ENCODE peak calls at places on chromosomes 13 and 19, in seven cellular contexts. Q is CD4-positive, alpha-beta T cell; Z is colonic mucosa; H is tibial artery; M is B cell; J is heart right ventricle; S is lung. B is an unnamed sample.

GRCh38 chr13:77701305-77701704 is 3.8 kb downstream of the SLAIN1 start:
- DNase-seq in Q (no peak), Z (no peak), H (no peak), M (no peak), J (no peak), S (no peak), B (no peak)

GRCh38 chr13:77062097-77062496 is 35.1 kb upstream of the FBXL3 start:
- DNase-seq in Q (no peak), Z (no peak), H (no peak), M (no peak), J (no peak), S (no peak), B (no peak)

GRCh38 chr19:3586124-3586626 is 897 bp downstream of the GIPC3 start:
- DNase-seq in Q (peak; percentile 24), Z (no peak), H (no peak), M (no peak), J (no peak), S (no peak), B (peak; percentile 60)

GRCh38 chr13:24764276-24764630 is 284 bp downstream of the RNF17 start:
- DNase-seq in Q (no peak), Z (no peak), H (no peak), M (no peak), J (no peak), S (no peak), B (no peak)

GRCh38 chr19:46416077-46416709 is 2.8 kb upstream of the CCDC8 start:
- DNase-seq in Q (no peak), Z (peak; percentile 73), H (peak; percentile 92), M (no peak), J (peak; percentile 91), S (peak; percentile 78), B (peak; percentile 59)

GRCh38 chr19:13022111-13022858 is 27.0 kb downstream of the NFIX start:
- DNase-seq in Q (no peak), Z (no peak), H (peak; percentile 93), M (no peak), J (peak; percentile 60), S (no peak), B (no peak)

GRCh38 chr13:24644051-24644450 is 36.2 kb upstream of the ATP12A start:
- DNase-seq in Q (no peak), Z (no peak), H (no peak), M (no peak), J (no peak), S (no peak), B (no peak)

GRCh38 chr13:21670883-21671792 is at the start of gene FGF9:
- DNase-seq in Q (peak; percentile 66), Z (peak; percentile 85), H (peak; percentile 73), M (peak; percentile 74), J (peak; percentile 77), S (peak; percentile 73), B (peak; percentile 78)

GRCh38 chr19:45187421-45188100 is 9.0 kb downstream of the BLOC1S3 start:
- DNase-seq in Q (no peak), Z (no peak), H (no peak), M (peak; percentile 49), J (no peak), S (no peak), B (peak; percentile 36)

GRCh38 chr19:778910-779653 is 18.2 kb upstream of the PTBP1 start:
- DNase-seq in Q (no peak), Z (no peak), H (peak; percentile 87), M (no peak), J (no peak), S (peak; percentile 72), B (no peak)

GRCh38 chr19:18408053-18408476 is 10.6 kb upstream of the LRRC25 start:
- DNase-seq in Q (no peak), Z (peak; percentile 82), H (no peak), M (peak; percentile 94), J (peak; percentile 58), S (no peak), B (peak; percentile 62)
- TF ChIP-seq CTCF in Q (peak; percentile 26), Z (peak; percentile 61), H (no peak), M (peak; percentile 31), J (peak; percentile 61), S (no peak), B (peak; percentile 58)

GRCh38 chr13:40875583-40875982 is 86.2 kb downstream of the SLC25A15 start:
- DNase-seq in Q (no peak), Z (no peak), H (no peak), M (no peak), J (no peak), S (no peak), B (no peak)
- TF ChIP-seq CTCF in Q (no peak), Z (no peak), H (no peak), M (no peak), J (no peak), S (no peak), B (no peak)

DNA sequence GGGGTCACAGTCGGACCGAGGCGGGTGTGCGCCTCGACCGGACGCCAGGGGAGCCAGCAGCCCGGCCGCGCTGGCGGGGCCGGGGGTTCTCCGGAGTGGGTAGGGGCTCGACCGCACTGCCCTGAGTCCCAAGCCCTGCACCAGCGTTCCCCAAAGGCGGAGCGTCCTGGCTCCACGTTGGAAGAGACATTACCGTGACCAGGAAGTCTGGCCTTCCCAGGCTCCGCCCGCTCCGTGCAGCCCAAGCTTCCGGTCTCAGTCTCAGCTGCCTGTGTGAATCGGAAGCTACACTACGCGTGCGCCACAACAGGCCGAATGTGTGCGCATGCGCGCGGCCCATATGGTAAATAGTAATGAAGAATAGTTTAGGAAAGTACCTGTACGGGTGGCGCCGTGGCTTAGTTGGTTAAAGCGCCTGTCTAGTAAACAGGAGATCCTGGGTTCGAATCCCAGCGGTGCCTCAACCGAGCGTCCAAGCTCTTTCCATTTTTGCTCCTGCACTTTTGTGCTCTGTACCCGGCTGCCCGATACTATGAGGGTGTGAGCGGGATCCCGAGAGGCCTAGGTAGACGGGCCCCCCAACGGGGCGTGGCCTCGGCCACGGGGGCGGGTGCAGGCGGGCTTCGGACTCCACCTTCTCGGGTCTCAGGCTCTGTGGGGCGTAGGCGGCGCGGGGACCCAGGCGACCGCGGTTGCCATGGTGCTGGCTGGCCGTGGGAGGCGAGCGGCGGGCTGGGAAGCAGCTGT is 17.3 kb upstream of the LRP3 start:
- DNase-seq in Q (peak; percentile 92), Z (peak; percentile 97), H (peak; percentile 98), M (peak; percentile 96), J (peak; percentile 94), S (peak; percentile 97), B (peak; percentile 98)
- TF ChIP-seq CTCF in Q (no peak), Z (no peak), H (peak; percentile 26), M (no peak), J (peak; percentile 17), S (no peak), B (no peak)

DNA sequence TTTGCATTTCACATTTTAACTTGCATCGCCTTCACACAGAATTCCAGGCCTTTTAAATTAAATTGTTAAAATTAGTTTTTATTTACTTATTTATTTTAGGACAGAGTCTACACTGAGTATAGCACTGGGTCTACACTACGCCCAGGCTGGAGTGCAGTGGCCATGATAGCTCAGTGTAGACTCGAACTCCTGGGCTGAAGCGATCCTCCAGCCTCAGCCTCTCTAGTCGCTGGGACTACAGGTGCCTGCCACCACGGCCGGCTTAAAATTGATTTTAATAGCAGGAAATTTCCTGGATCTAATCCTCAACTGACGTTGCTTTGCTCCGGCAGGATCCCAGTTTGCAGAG is 301 bp upstream of the ZNF610 start:
- DNase-seq in Q (no peak), Z (no peak), H (no peak), M (no peak), J (no peak), S (no peak), B (no peak)
- TF ChIP-seq CTCF in Q (no peak), Z (no peak), H (no peak), M (no peak), J (no peak), S (no peak), B (no peak)

GRCh38 chr13:30453727-30454126 is 12.0 kb downstream of the HMGB1 start:
- DNase-seq in Q (no peak), Z (no peak), H (no peak), M (no peak), J (no peak), S (no peak), B (no peak)
- TF ChIP-seq CTCF in Q (no peak), Z (no peak), H (no peak), M (peak; percentile 28), J (peak; percentile 9), S (no peak), B (peak; percentile 34)

GRCh38 chr19:58307736-58308135 is 2.6 kb downstream of the ERVK3-1 start:
- DNase-seq in Q (no peak), Z (no peak), H (no peak), M (no peak), J (no peak), S (no peak), B (no peak)

GRCh38 chr19:58304255-58304654 is 922 bp upstream of the ERVK3-1 start:
- DNase-seq in Q (no peak), Z (no peak), H (no peak), M (no peak), J (no peak), S (no peak), B (no peak)

GRCh38 chr19:58305932-58306323 is 751 bp downstream of the ERVK3-1 start:
- DNase-seq in Q (no peak), Z (peak; percentile 21), H (no peak), M (no peak), J (no peak), S (no peak), B (peak; percentile 12)

GRCh38 chr19:58304748-58305064 is 471 bp upstream of the ERVK3-1 start:
- DNase-seq in Q (no peak), Z (no peak), H (no peak), M (no peak), J (no peak), S (no peak), B (no peak)

DNA sequence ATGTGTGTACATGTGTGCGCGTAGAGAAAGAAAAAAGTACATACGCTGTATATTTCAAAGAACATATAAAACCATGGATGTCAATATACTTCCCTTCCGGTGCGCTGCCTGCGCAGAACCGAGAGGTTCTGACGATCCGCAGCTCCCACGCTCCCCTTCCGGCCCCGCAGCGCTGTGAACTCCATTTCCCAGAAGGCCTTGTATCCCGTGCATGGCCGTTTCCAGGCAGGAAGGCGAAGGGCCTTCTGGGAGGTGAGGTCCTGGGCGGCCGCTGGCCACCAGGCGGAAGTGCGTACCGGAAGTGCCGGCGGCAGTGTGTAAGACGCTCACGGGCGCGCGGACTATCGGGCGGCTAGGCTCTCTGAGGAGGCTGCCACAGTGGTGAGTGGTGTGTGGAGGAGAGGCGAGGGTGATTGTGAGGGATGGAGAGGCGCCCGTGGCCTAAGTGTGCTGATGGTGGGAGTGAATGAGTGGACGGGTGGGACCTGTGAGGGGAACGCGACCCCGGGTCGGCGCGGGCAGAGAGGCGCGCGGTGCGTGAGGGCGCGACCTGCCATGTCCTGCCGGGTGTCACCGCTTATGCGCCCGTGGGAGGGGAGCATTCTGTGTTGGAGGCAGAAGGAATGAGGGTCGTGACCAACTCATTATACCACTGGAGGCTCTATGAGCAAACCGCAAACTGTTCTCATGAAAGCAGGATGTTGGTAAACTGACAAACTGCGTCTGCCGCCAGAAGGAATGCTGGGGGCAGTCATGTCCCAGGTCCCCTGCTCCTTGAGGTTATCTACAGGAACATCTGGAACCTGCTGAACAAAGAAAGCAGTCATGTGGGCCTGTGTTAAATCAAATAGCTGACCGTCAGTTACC is at the start of gene ERVK3-1:
- DNase-seq in Q (peak; percentile 94), Z (peak; percentile 97), H (peak; percentile 98), M (peak; percentile 98), J (peak; percentile 94), S (peak; percentile 96), B (peak; percentile 97)
- TF ChIP-seq CTCF in Q (no peak), Z (no peak), H (peak; percentile 63), M (no peak), J (peak; percentile 12), S (no peak), B (no peak)

B was measured in activated CD8-positive, alpha-beta T cell treated with anti-CD3 and anti-CD28 coated beads for 36 hours.